ENCODE peak calls at places on chromosomes 6 and 20, in nine cellular contexts. Q is colonic mucosa, O is astrocyte of the spinal cord, U is upper lobe of right lung, K is HCT116, M is brain microvascular endothelial cell, S is epithelial cell of proximal tubule, F is PC-9, W is A549. Y is an unnamed sample.

GRCh38 chr6:148235446-148235845 is 107.2 kb upstream of the SASH1 start:
- DNase-seq in U (no peak), W (no peak), F (no peak), K (no peak), Q (no peak), O (peak), S (no peak), M (peak), Y (no peak)

GRCh38 chr6:6655805-6656251 is 67.3 kb downstream of the LY86 start:
- DNase-seq in U (no peak), S (no peak), O (no peak), F (no peak), K (no peak), W (no peak), M (no peak), Q (no peak), Y (no peak)

GRCh38 chr6:45923831-45924391 is 91.7 kb downstream of the CLIC5 start:
- DNase-seq in S (no peak), K (no peak), F (no peak), M (peak), Q (no peak), O (peak), U (no peak), W (no peak), Y (no peak)

GRCh38 chr20:24993337-24994185 is 1.0 kb upstream of the APMAP start:
- DNase-seq in O (peak), M (no peak), S (no peak), F (no peak), K (no peak), U (no peak), W (peak), Q (peak), Y (peak)

GRCh38 chr6:290111-290932 is 2.0 kb upstream of the DUSP22 start:
- DNase-seq in M (no peak), S (no peak), K (no peak), F (no peak), Q (no peak), U (no peak), W (no peak), O (no peak), Y (no peak)

GRCh38 chr6:123841067-123841896 is 37.6 kb downstream of the NKAIN2 start:
- DNase-seq in O (no peak), S (no peak), F (no peak), M (no peak), K (no peak), U (no peak), W (no peak), Q (no peak), Y (no peak)

GRCh38 chr20:24095753-24096152 is 107.2 kb upstream of the GGTLC1 start:
- DNase-seq in W (no peak), S (peak), O (no peak), U (no peak), M (no peak), K (no peak), F (peak), Q (no peak), Y (no peak)

GRCh38 chr20:33433465-33433864 is 10.1 kb downstream of the SNTA1 start:
- DNase-seq in F (peak), O (no peak), M (no peak), W (no peak), U (peak), S (no peak), K (no peak), Q (no peak), Y (no peak)

GRCh38 chr6:139539852-139540251 is 165.4 kb upstream of the CITED2 start:
- DNase-seq in M (peak), S (peak), U (peak), F (peak), Q (no peak), W (peak), K (peak), O (peak), Y (no peak)

GRCh38 chr20:57990396-57990987 is 238.0 kb downstream of the ANKRD60 start:
- DNase-seq in F (no peak), S (no peak), W (no peak), Q (no peak), O (peak), M (no peak), U (no peak), K (no peak), Y (no peak)

GRCh38 chr20:45157977-45158376 is 16.7 kb upstream of the PI3 start:
- DNase-seq in O (peak), K (peak), F (no peak), M (peak), W (no peak), S (peak), U (no peak), Q (peak), Y (peak)

GRCh38 chr6:70956191-70956450 is 739 bp downstream of the B3GAT2 start:
- DNase-seq in S (no peak), O (no peak), U (no peak), F (no peak), M (no peak), W (no peak), Q (no peak), K (no peak), Y (no peak)

GRCh38 chr20:10639762-10640556 is 33.8 kb downstream of the JAG1 start:
- DNase-seq in S (no peak), U (no peak), O (no peak), W (no peak), Q (no peak), K (no peak), F (no peak), M (peak), Y (no peak)

GRCh38 chr6:90525421-90525820 is 61.5 kb downstream of the MAP3K7 start:
- DNase-seq in K (no peak), Q (no peak), M (no peak), U (no peak), O (no peak), F (no peak), W (no peak), S (no peak), Y (no peak)

GRCh38 chr6:24495516-24495847 is 713 bp downstream of the ALDH5A1 start:
- DNase-seq in W (peak), F (peak), Q (peak), S (no peak), U (peak), M (peak), K (peak), O (peak), Y (no peak)

GRCh38 chr6:4776493-4776966 is 326 bp downstream of the CDYL start:
- DNase-seq in F (no peak), K (no peak), W (no peak), Q (peak), M (no peak), O (peak), U (peak), S (no peak), Y (no peak)

GRCh38 chr20:1020614-1021013 is 18.5 kb upstream of the RSPO4 start:
- DNase-seq in F (no peak), O (no peak), W (no peak), K (no peak), U (no peak), Q (no peak), S (no peak), M (no peak), Y (no peak)

GRCh38 chr20:20743511-20744169 is 31.2 kb upstream of the RALGAPA2 start:
- DNase-seq in K (no peak), W (no peak), M (no peak), S (peak), U (peak), F (no peak), O (peak), Q (peak), Y (peak)

GRCh38 chr20:24077145-24077544 is 88.6 kb upstream of the GGTLC1 start:
- DNase-seq in F (no peak), U (no peak), M (no peak), W (no peak), K (no peak), O (no peak), Q (no peak), S (no peak), Y (no peak)

GRCh38 chr20:21050710-21051109 is 55.4 kb downstream of the LINC00237 start:
- DNase-seq in O (no peak), U (no peak), M (no peak), S (no peak), F (no peak), W (no peak), K (no peak), Q (no peak), Y (no peak)

GRCh38 chr6:56757585-56757984 is 114.9 kb upstream of the DST start:
- DNase-seq in K (no peak), S (no peak), F (no peak), W (no peak), U (no peak), M (no peak), O (peak), Q (peak), Y (peak)

GRCh38 chr6:43900560-43901329 is 130.7 kb downstream of the VEGFA start:
- DNase-seq in S (no peak), K (no peak), Q (no peak), W (no peak), M (no peak), F (no peak), O (no peak), U (no peak), Y (no peak)

GRCh38 chr20:20083796-20084195 is 31.5 kb downstream of the CFAP61 start:
- DNase-seq in M (no peak), S (no peak), Q (no peak), U (no peak), F (no peak), W (peak), K (peak), O (peak), Y (peak)

GRCh38 chr6:51569594-51569993 is 517.8 kb downstream of the PKHD1 start:
- DNase-seq in S (no peak), U (no peak), W (no peak), Q (no peak), F (no peak), O (no peak), K (no peak), M (no peak), Y (no peak)

GRCh38 chr6:87139236-87139635 is 16.1 kb upstream of the ZNF292 start:
- DNase-seq in K (peak), W (peak), O (peak), U (no peak), Q (peak), F (peak), S (no peak), M (peak), Y (peak)

GRCh38 chr6:134034951-134035822 is 17.2 kb downstream of the SLC2A12 start:
- DNase-seq in U (no peak), S (no peak), Q (no peak), W (no peak), O (peak), F (no peak), K (peak), M (no peak), Y (no peak)

GRCh38 chr6:44478158-44478557 is 90.7 kb downstream of the CDC5L start:
- DNase-seq in M (no peak), U (no peak), Q (no peak), W (no peak), O (no peak), S (no peak), K (no peak), F (no peak), Y (no peak)

GRCh38 chr6:22631101-22631500 is 61.7 kb downstream of the HDGFL1 start:
- DNase-seq in W (no peak), O (peak), Q (no peak), M (no peak), U (no peak), K (no peak), F (no peak), S (no peak), Y (no peak)

GRCh38 chr6:72654101-72654618 is 32.3 kb downstream of the KCNQ5 start:
- DNase-seq in K (no peak), S (no peak), M (no peak), U (no peak), W (no peak), F (no peak), Q (no peak), O (no peak), Y (no peak)

GRCh38 chr6:160177220-160177619 is 55.6 kb downstream of the SLC22A1 start:
- DNase-seq in K (no peak), O (no peak), F (no peak), S (no peak), U (no peak), W (no peak), M (no peak), Q (no peak), Y (no peak)

DNA sequence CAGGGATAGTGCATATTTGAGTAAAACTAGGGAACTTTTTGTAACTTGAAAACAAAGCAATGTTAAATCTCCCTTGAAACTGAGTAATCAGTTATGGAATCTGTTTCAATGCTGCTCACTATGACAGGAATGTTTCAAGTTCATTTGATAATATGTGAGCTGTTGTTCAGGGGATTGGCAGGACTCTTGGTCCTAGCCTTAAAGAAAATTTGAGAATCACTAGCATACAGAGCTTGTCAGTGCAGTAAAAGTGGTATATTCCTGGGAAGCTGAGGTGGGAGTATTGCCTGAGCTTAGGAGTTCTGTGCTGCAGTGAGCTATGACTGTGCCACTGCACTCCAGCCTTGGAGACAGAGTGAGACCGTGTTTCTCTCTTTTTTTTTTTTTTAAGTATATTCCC is 21.6 kb upstream of the CALHM6 start:
- DNase-seq in W (no peak), U (no peak), S (no peak), K (no peak), F (no peak), Q (no peak), O (peak), M (no peak), Y (no peak)
- H3K4me3 ChIP-seq in W (no peak), U (no peak), S (no peak), K (no peak), F (no peak), Q (no peak), O (no peak), M (no peak), Y (no peak)

DNA sequence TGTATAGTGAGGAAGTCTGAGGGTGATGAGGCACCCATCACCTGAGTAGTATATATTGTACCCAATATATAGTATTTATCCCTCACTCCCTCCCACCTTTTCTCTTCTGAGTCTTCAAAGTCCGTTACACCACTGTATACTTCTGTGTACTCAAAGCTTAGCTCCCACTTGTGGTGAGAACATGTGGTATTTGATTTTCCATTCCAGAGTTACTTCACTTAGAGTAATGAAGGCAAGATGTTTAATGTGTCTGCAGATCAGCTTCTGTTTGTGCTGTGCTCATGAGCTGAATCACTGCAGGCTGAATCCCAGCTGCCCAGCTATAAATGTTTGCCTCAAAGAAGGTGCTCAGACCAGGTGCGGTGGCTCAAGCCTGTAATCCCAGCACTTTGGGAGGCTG is 139.3 kb upstream of the FOXA2 start:
- DNase-seq in F (no peak), Q (no peak), O (no peak), U (no peak), W (no peak), M (no peak), S (no peak), K (no peak), Y (no peak)
- TF ChIP-seq CTCF in F (no peak), Q (no peak), O (no peak), U (no peak), W (no peak), M (no peak), S (no peak), K (no peak), Y (peak)

DNA sequence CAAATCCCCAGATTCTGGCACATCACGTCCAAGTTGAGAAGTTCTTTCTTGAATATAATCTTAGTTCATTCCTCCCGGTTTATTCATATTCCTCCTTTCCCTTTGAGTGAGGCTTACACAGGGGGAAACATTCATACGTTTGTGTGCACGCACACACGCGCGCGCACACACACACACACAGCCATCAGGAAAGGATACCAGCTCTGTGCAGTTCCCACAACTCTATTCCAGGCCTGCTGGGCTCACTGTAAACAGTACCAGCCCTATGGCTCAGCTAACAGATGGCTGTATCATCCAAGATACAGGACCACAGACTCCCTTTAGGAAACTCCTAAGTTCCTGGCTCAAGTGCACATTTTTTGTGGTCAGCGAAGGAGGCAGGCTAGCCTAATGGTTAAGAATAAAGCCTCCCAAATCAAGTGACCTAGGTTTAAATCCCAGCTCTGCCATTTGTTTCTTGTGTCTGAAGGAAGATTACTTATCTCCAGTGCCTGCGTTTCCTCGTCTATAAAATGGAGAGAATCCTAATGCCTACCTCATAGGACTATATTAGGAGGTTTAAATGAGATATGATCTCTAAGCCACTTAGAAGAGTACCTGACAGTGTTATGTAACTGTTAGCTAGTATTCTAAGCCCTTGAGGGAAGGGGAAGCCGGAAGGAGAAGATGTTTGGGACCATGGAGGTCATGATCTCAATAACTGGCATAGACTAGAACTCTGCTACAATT is 3.7 kb upstream of the TAF8 start:
- DNase-seq in O (peak), U (peak), M (no peak), Q (no peak), W (no peak), F (no peak), K (no peak), S (no peak), Y (no peak)
- H3K4me3 ChIP-seq in O (peak), U (peak), M (peak), Q (no peak), W (no peak), F (no peak), K (no peak), S (peak), Y (no peak)

DNA sequence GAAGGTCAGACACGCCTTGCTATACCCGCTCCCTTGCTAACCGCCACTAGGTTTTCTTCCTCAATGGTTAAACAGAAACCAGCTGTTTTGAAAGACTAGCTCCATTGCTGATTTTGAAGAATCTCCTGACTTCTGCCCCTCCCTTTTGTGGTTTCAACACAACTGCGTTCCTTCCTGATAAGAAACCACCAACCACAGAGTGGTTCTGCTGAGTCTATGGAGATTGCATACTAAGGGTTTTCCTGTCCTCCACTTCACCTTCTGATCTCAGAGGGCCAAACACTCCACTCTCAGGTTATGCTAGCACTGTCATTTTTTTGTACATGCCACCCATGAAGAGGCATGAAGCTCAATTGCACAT is 207.9 kb downstream of the MYLK4 start:
- DNase-seq in O (peak), M (peak), F (peak), Q (peak), S (peak), W (no peak), U (no peak), K (no peak), Y (no peak)
- TF ChIP-seq CTCF in O (no peak), M (no peak), F (no peak), Q (no peak), S (no peak), W (no peak), U (no peak), K (no peak), Y (no peak)

DNA sequence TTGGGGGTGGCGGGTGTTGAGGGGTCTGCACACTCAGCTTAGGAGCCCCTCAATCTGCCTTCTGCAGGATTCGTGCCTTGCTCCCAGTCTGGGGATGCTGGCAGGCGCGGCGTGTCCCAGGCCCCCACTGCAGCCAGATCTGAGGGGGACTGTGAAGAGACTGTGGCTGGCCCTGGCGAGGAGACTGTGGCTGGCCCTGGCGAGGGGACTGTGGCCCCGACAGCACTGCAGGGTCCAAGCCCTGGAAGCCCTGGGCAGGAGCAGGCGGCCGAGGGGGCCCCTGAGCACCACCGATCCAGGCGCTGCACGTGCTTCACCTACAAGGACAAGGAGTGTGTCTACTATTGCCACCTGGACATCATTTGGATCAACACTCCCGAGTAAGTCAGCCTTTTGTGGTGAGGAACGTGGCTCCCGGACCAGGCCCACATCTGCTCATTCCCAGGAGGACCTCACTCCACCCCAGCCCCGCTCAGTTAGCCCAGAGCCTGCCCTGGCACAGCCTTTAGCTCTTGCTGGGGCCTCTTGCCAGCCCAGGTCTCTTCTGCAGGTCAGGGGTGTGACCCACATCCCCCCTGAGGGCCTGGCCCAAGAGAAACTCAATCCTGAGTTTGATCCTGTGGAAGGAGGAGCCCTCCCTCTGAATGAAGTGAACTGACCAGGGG is 1.1 kb downstream of the EDN3 start:
- DNase-seq in O (no peak), W (no peak), M (no peak), K (no peak), F (no peak), U (no peak), Q (no peak), S (no peak), Y (no peak)
- H3K4me3 ChIP-seq in O (no peak), W (no peak), M (no peak), K (no peak), F (no peak), U (no peak), Q (peak), S (no peak), Y (no peak)

Y was measured in LNCaP clone FGC.